ENCODE peak calls at places on chromosomes 6 and 20, in four cellular contexts. H, E, C and U are unnamed samples.

GRCh38 chr6:36427781-36428345 is 14.8 kb downstream of the PXT1 start:
- DNase-seq in C (no peak), H (no peak), E (no peak), U (no peak)

GRCh38 chr6:11265932-11266331 is 33.5 kb upstream of the NEDD9 start:
- DNase-seq in H (no peak), E (no peak), C (no peak), U (no peak)

GRCh38 chr20:36808317-36809257 is 35.0 kb upstream of the DSN1 start:
- DNase-seq in E (peak), C (peak), H (peak), U (no peak)

GRCh38 chr6:134046054-134046453 is 6.4 kb downstream of the SLC2A12 start:
- DNase-seq in E (no peak), H (no peak), C (no peak), U (no peak)

GRCh38 chr6:98847767-98848538 is 13.6 kb downstream of the POU3F2 start:
- DNase-seq in C (no peak), H (no peak), E (no peak), U (no peak)

GRCh38 chr6:129843573-129843972 is 17.5 kb downstream of the TMEM244 start:
- DNase-seq in H (no peak), E (no peak), C (no peak), U (no peak)

GRCh38 chr6:162963861-162964260 is 236.1 kb downstream of the PACRG start:
- DNase-seq in C (no peak), H (no peak), E (no peak), U (no peak)

GRCh38 chr6:160015778-160016684 is 47.1 kb downstream of the IGF2R start:
- DNase-seq in C (no peak), E (no peak), H (peak), U (no peak)

GRCh38 chr6:159982726-159983506 is 14.0 kb downstream of the IGF2R start:
- DNase-seq in C (no peak), H (no peak), E (no peak), U (no peak)

GRCh38 chr6:13413906-13414555 is 73.4 kb downstream of the GFOD1 start:
- DNase-seq in E (no peak), C (no peak), H (peak), U (no peak)

GRCh38 chr20:38453941-38454340 is 18.7 kb upstream of the RALGAPB start:
- DNase-seq in C (no peak), E (no peak), H (no peak), U (no peak)

GRCh38 chr6:143007626-143008025 is 53.1 kb upstream of the AIG1 start:
- DNase-seq in H (no peak), C (no peak), E (no peak), U (no peak)

GRCh38 chr6:127737009-127737486 is 160.1 kb downstream of the C6orf58 start:
- DNase-seq in C (peak), E (no peak), H (peak), U (no peak)

GRCh38 chr6:137339929-137340559 is 120.9 kb upstream of the IFNGR1 start:
- DNase-seq in H (no peak), E (no peak), C (no peak), U (no peak)

GRCh38 chr20:54122189-54122588 is 51.6 kb downstream of the CYP24A1 start:
- DNase-seq in C (no peak), E (no peak), H (no peak), U (no peak)

GRCh38 chr6:21653323-21653722 is 59.8 kb downstream of the SOX4 start:
- DNase-seq in E (no peak), H (no peak), C (no peak), U (no peak)

GRCh38 chr6:89221109-89221508 is 4.0 kb upstream of the GABRR1 start:
- DNase-seq in H (no peak), E (no peak), C (no peak), U (no peak)

GRCh38 chr20:3072530-3073250 is 1.3 kb downstream of the OXT start:
- DNase-seq in E (no peak), C (no peak), H (no peak), U (no peak)

GRCh38 chr6:134707342-134707982 is 242.4 kb downstream of the ALDH8A1 start:
- DNase-seq in C (no peak), H (no peak), E (no peak), U (no peak)

GRCh38 chr6:158784505-158784904 is 34.7 kb downstream of the EZR start:
- DNase-seq in E (peak), H (no peak), C (no peak), U (no peak)

GRCh38 chr6:132511836-132512230 is 1.1 kb downstream of the STX7 start:
- DNase-seq in E (no peak), C (no peak), H (no peak), U (no peak)

GRCh38 chr6:31706599-31706998 is at the start of gene LY6G6F:
- DNase-seq in C (no peak), H (no peak), E (no peak), U (no peak)

GRCh38 chr20:33909331-33909921 is 84.3 kb upstream of the RALY start:
- DNase-seq in C (peak), H (no peak), E (no peak), U (no peak)

GRCh38 chr6:137353842-137354397 is 134.7 kb upstream of the IFNGR1 start:
- DNase-seq in H (no peak), E (no peak), C (no peak), U (no peak)

GRCh38 chr6:159510141-159510540 is 182.9 kb downstream of the SOD2 start:
- DNase-seq in H (no peak), C (no peak), E (no peak), U (no peak)

GRCh38 chr20:11891081-11891826 is 26.4 kb upstream of the BTBD3 start:
- DNase-seq in C (no peak), E (no peak), H (no peak), U (peak)

GRCh38 chr20:11888648-11889047 is 29.0 kb upstream of the BTBD3 start:
- DNase-seq in H (no peak), E (no peak), C (no peak), U (no peak)

GRCh38 chr20:11894072-11894471 is 23.6 kb upstream of the BTBD3 start:
- DNase-seq in H (no peak), C (no peak), E (no peak), U (no peak)

GRCh38 chr20:11891827-11892521 is 25.7 kb upstream of the BTBD3 start:
- DNase-seq in C (no peak), H (peak), E (peak), U (peak)

DNA sequence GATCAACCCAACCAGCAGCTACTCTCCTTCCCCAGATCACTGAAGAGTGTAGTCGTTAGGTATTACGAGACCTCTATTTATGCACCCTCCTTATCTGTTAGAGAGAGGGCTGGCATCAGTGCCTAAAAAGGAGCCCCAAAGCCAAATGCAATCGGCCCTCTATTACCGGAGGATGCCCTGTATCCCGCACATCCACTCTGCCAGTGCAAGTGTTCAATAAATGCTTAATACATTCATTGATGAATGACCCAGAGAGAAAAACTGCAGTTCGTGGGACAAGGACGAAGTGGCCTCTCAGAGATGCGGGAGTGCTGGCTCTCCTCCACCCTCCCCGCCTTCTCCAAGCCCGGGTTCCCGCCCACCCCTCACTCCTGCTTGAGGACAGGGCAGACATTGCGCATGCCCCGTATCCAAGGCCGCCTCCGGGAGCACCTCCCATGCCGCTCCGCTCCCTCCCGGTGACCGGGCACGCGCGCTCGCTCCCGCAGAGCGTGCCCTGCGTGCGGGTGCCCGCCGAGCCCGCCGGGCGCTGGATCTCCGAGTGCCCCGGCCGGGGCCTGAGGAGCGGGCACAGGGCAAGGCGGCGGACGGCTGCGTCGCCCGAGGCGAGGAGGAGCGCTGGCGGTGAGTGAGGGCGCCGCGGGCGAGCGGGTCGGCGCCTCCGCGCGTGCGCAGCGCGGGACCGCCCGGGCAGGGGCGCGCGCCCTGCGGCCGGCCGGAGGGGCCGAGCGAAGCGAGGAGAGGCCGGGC is 27.2 kb upstream of the BTBD3 start:
- DNase-seq in H (peak), C (peak), E (peak), U (peak)
- TF ChIP-seq CTCF in H (no peak), C (no peak), E (no peak), U (no peak)

GRCh38 chr6:51559059-51559458 is 528.4 kb downstream of the PKHD1 start:
- DNase-seq in E (no peak), C (no peak), H (no peak), U (no peak)
- TF ChIP-seq CTCF in E (no peak), C (no peak), H (no peak), U (peak)

DNA sequence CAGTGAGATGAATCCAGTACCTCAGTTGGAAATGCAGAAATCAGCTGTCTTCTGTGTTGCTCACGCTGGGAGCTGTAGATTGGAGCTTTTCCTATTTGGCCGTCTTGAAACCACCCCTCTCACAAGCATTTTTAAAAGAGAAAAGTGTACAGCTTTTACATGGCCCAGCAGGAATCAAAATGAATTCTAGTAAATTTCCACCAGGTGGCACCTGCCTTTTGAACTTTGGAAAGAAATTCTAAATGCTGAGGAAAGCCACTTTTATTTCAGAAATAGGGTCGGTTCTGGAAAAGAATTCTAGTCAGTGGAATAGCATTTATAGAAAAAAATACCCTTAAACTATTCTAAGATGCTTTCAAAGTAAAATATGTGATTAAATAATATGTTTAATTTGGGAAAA is 647.8 kb downstream of the CD109 start:
- DNase-seq in C (no peak), E (no peak), H (no peak), U (no peak)
- TF ChIP-seq CTCF in C (peak), E (no peak), H (no peak), U (peak)

DNA sequence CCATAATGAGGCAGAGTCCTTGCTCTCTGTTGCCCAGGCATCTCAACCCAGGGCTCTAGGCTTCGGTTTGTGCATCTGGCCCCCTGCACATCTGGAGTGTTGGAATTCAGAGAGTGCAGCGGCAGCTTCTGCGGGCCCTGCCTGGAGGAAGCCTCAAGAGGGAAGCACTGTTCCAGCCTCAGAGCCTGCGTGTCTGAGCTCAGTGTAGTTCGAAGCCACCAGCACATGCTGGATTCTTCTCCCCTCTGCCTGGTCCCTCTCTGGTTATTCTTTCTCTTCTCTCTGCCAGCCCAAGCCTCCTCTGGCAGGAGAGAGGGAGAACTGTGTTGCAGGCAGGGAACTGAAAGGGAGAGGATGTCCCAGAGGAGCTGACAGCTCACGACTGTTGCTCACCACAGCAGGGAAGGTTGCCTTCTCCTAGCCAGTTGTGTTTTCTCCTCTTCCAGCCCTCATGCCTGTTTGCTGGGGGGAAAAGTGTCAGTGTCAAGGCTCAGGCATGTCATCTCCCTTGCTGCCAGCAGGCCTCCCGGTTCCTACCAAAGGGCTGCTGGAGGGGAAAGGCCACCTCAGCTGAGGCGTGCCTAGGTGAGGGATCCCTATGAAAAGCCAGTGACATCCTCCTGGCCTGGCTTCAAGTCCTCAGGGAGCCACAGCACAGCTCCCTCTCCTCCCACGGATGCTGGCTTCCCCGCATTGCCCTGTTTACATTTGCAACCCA is 126.0 kb upstream of the LRFN2 start:
- DNase-seq in C (no peak), H (no peak), E (no peak), U (no peak)
- TF ChIP-seq CTCF in C (peak), H (no peak), E (no peak), U (peak)

GRCh38 chr20:43658723-43659419 is 8.0 kb upstream of the MYBL2 start:
- DNase-seq in H (no peak), E (no peak), C (no peak), U (no peak)
- TF ChIP-seq CTCF in H (no peak), E (no peak), C (no peak), U (no peak)

GRCh38 chr20:17946040-17946439 is 22.6 kb downstream of the SNX5 start:
- DNase-seq in E (no peak), C (no peak), H (no peak), U (no peak)

GRCh38 chr20:17946572-17947473 is 21.8 kb downstream of the SNX5 start:
- DNase-seq in E (no peak), C (no peak), H (no peak), U (no peak)

GRCh38 chr20:17948442-17948841 is 20.2 kb downstream of the SNX5 start:
- DNase-seq in H (no peak), E (no peak), C (no peak), U (no peak)

GRCh38 chr20:17949899-17950298 is 18.7 kb downstream of the SNX5 start:
- DNase-seq in E (no peak), H (no peak), C (no peak), U (no peak)

DNA sequence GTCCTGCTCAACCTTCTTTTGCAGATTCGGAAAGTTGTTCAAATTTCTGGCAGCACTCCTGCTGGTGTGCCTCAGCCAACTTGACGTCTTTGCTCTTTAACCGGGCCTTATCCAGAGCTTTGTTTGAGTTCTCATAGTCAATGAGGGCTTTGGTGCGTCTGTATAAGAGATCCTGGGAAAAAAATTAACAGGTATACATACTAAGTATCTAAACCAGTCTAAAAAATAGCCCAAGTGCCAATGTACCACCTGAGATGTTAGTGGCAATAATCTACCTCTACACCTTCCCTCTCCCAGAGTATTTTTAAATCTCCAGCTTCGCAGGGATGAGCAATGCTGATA is 21.1 kb downstream of the SNX5 start:
- DNase-seq in E (no peak), H (no peak), C (no peak), U (no peak)
- TF ChIP-seq CTCF in E (no peak), H (no peak), C (no peak), U (no peak)

GRCh38 chr20:17818187-17818586 is 118.4 kb downstream of the BANF2 start:
- DNase-seq in C (no peak), H (no peak), E (no peak), U (no peak)
- TF ChIP-seq CTCF in C (no peak), H (no peak), E (no peak), U (no peak)

DNA sequence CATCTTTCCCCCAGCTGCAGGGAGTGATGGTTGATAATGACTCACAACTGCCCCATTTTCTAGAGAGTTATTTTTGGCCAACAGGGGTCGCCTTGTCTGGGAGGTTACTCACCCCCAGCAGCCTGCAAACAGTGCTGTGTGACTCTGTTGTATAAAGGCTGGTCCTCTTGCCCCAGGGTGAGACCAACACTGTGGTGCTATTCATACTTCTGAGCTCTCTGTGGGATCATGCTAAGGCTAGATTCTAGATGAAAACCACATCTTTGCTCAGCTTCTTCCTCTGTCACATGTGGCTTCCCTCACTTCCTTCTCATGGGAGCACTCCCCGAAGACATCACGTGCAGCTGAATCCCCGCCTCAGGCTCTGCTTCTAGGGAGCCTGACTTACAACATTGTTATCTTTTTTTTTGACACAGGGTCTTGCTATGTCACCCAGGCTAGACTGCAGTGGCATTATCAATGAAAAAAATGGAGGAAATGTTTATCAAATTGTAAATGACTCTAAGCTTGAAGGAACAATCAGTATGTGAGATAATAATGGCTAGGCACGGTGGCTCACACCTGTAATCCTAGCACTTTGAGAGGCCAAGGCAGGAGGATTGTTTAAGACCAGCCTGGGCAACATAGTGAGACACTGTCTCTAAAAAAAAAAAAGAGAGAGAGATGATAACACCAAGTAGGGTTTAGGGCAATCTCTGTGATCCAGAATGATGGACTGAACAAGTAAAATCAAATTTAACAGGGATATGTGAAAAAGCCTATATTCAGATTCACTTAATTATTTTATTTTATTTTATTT is 55.7 kb upstream of the SLC23A2 start:
- DNase-seq in E (no peak), H (peak), C (no peak), U (no peak)
- TF ChIP-seq CTCF in E (no peak), H (peak), C (peak), U (peak)

GRCh38 chr6:1609662-1610496 is at the start of gene FOXC1:
- DNase-seq in H (no peak), E (peak), C (peak), U (no peak)

GRCh38 chr6:1610497-1611321 is 994 bp downstream of the FOXC1 start:
- DNase-seq in C (no peak), E (no peak), H (no peak), U (no peak)

GRCh38 chr6:1607557-1608221 is 2.0 kb upstream of the FOXC1 start:
- DNase-seq in C (no peak), H (no peak), E (no peak), U (no peak)

GRCh38 chr6:1608222-1608975 is 1.3 kb upstream of the FOXC1 start:
- DNase-seq in C (no peak), H (no peak), E (no peak), U (no peak)

DNA sequence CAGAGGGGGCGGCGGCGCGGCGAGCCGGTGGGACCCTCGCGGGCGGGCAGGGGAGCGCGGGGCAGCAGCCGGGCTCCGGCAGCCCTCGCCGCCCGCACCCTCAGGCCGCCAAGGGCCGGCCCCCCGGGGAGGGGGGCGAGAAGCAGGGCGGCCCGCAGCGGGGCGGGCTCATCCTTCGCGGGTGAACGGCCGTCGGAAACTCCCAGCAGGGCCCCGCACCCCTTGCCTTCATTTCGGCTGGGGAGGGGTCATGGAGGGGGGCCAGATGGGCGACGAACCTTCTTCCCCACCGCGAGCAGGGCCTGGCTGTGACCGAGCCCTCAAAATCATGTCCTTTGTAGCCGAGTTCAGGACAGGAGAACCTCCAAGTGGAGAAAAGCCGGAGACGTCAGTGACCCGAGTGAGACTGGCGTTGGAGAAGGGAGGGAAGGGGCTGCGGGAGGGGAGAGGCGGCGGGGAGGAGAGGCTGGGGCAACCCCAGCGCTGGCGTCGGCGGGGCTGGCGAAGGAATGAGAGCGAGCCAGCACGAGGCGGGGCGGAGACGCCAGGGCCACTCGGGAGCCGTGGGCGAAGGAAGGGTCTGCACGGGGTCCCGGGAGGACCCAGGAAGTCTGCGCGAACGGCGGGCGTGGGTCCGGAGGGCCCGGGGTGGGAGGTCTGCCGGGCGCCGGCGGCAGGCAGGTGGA is 596 bp upstream of the FOXC1 start:
- DNase-seq in H (no peak), C (no peak), E (no peak), U (no peak)
- TF ChIP-seq CTCF in H (no peak), C (no peak), E (no peak), U (no peak)

GRCh38 chr6:108260809-108261569 is at the start of gene SNX3:
- DNase-seq in H (peak), C (peak), E (peak), U (peak)
- TF ChIP-seq CTCF in H (no peak), C (peak), E (no peak), U (no peak)